ENCODE peak calls at places on chromosomes 12 and 14, in five cellular contexts. Q is nephron progenitor cell, J is WTC11, D is renal cortical epithelial cell, L is HEK293T. W is an unnamed sample.

GRCh38 chr14:34693228-34693939 is 21.0 kb downstream of the CFL2 start:
- DNase-seq in J (peak), D (no peak), L (no peak), Q (peak), W (no peak)

GRCh38 chr14:84622357-84622756 is 907.6 kb upstream of the FLRT2 start:
- DNase-seq in Q (no peak), D (no peak), L (no peak), J (no peak), W (no peak)

GRCh38 chr12:51160814-51161459 is 12.0 kb downstream of the TFCP2 start:
- DNase-seq in D (no peak), J (no peak), Q (no peak), L (no peak), W (no peak)

GRCh38 chr12:98385636-98386035 is 129.8 kb upstream of the TMPO start:
- DNase-seq in Q (no peak), L (no peak), J (no peak), D (no peak), W (no peak)

GRCh38 chr12:113912761-113913295 is 53.3 kb downstream of the RBM19 start:
- DNase-seq in D (peak), Q (peak), L (peak), J (peak), W (peak)

GRCh38 chr12:23657598-23657997 is 291.9 kb downstream of the SOX5 start:
- DNase-seq in L (no peak), J (no peak), D (no peak), Q (no peak), W (no peak)

GRCh38 chr12:56164345-56164729 is 6.2 kb downstream of the MYL6 start:
- DNase-seq in J (no peak), D (no peak), L (no peak), Q (no peak), W (no peak)

GRCh38 chr12:43208221-43208620 is 343.8 kb downstream of the ADAMTS20 start:
- DNase-seq in D (peak), Q (no peak), L (no peak), J (no peak), W (no peak)

GRCh38 chr12:14693116-14693515 is 3.3 kb downstream of the GUCY2C start:
- DNase-seq in Q (no peak), L (no peak), J (no peak), D (no peak), W (no peak)